ENCODE peak calls at places on chromosomes 11 and 22, in nine cellular contexts. P is HCT116, I is PC-3, X is GM23248, R is PC-9, Z is neural progenitor cell, M is fibroblast of lung, S is endothelial cell of umbilical vein, K is mammary epithelial cell. L is an unnamed sample.

GRCh38 chr11:73729594-73730206 is 31.2 kb downstream of the RAB6A start:
- DNase-seq in Z (peak; percentile 78), M (no peak), R (no peak), I (peak; percentile 45), P (peak; percentile 4), K (no peak), S (no peak), X (peak; percentile 34), L (no peak)

GRCh38 chr11:124938206-124938765 is 2.4 kb upstream of the HEPACAM start:
- DNase-seq in S (no peak), I (no peak), M (no peak), X (peak; percentile 72), K (no peak), Z (no peak), R (no peak), P (no peak), L (no peak)

GRCh38 chr11:73784080-73784634 is 3.5 kb upstream of the MRPL48 start:
- DNase-seq in Z (no peak), M (peak; percentile 73), R (no peak), K (no peak), S (no peak), I (no peak), P (peak; percentile 66), X (peak; percentile 12), L (no peak)

GRCh38 chr11:74409633-74410032 is 11.4 kb upstream of the PGM2L1 start:
- DNase-seq in K (no peak), R (no peak), Z (no peak), I (no peak), S (no peak), X (no peak), P (no peak), M (no peak), L (no peak)

GRCh38 chr11:8363924-8364323 is 100.2 kb upstream of the LMO1 start:
- DNase-seq in R (no peak), I (no peak), M (peak; percentile 29), P (no peak), Z (no peak), X (peak; percentile 43), S (no peak), K (no peak), L (no peak)

GRCh38 chr22:37324340-37325023 is 42.2 kb downstream of the CYTH4 start:
- DNase-seq in X (peak; percentile 24), K (no peak), S (no peak), R (no peak), P (no peak), Z (peak; percentile 65), M (no peak), I (no peak), L (no peak)

GRCh38 chr11:104333977-104334376 is 170.0 kb upstream of the PDGFD start:
- DNase-seq in M (no peak), K (no peak), P (peak; percentile 7), X (peak; percentile 34), Z (no peak), S (peak; percentile 3), I (peak; percentile 39), R (no peak), L (no peak)

GRCh38 chr11:82996966-82997606 is 74.6 kb downstream of the RAB30 start:
- DNase-seq in S (peak; percentile 39), Z (no peak), P (no peak), R (no peak), K (peak; percentile 24), M (no peak), X (no peak), I (peak; percentile 83), L (no peak)

GRCh38 chr11:128595221-128595620 is 7.9 kb upstream of the ETS1 start:
- DNase-seq in X (peak; percentile 41), P (no peak), K (no peak), M (no peak), S (peak; percentile 93), I (no peak), Z (no peak), R (no peak), L (no peak)

GRCh38 chr22:38017272-38017920 is 33.0 kb upstream of the SOX10 start:
- DNase-seq in M (peak; percentile 54), K (peak; percentile 26), R (no peak), I (no peak), Z (no peak), X (peak; percentile 67), S (peak; percentile 37), P (no peak), L (no peak)

GRCh38 chr11:488062-488461 is 19.0 kb downstream of the RNH1 start:
- DNase-seq in X (no peak), K (no peak), S (no peak), R (no peak), P (no peak), M (no peak), I (no peak), Z (no peak), L (no peak)

GRCh38 chr22:36171941-36172340 is 11.4 kb upstream of the APOL3 start:
- DNase-seq in Z (no peak), X (no peak), K (no peak), I (no peak), P (no peak), R (no peak), M (no peak), S (no peak), L (no peak)

GRCh38 chr11:4416306-4416705 is 22.8 kb upstream of the TRIM21 start:
- DNase-seq in R (no peak), S (no peak), X (no peak), I (no peak), K (no peak), Z (no peak), M (no peak), P (no peak), L (no peak)

GRCh38 chr11:65204646-65205601 is 23.2 kb downstream of the CAPN1 start:
- DNase-seq in M (peak; percentile 25), R (no peak), X (peak; percentile 40), S (peak; percentile 40), Z (peak; percentile 91), I (peak; percentile 59), K (no peak), P (no peak), L (no peak)

GRCh38 chr11:59728913-59729312 is 15.3 kb upstream of the OR10V1 start:
- DNase-seq in K (no peak), Z (no peak), R (no peak), X (no peak), I (no peak), P (no peak), M (no peak), S (no peak), L (no peak)

GRCh38 chr11:23233075-23233474 is 372.8 kb upstream of the CCDC179 start:
- DNase-seq in X (peak; percentile 57), K (peak; percentile 4), P (no peak), S (peak; percentile 84), R (no peak), M (peak; percentile 95), Z (no peak), I (peak; percentile 67), L (no peak)

GRCh38 chr11:126328444-126328843 is 24.6 kb downstream of the DCPS start:
- DNase-seq in Z (no peak), K (no peak), I (no peak), S (no peak), M (no peak), P (no peak), X (no peak), R (no peak), L (no peak)

GRCh38 chr22:47021371-47022074 is 259.1 kb downstream of the TBC1D22A start:
- DNase-seq in Z (no peak), R (no peak), P (no peak), X (no peak), M (no peak), K (no peak), S (no peak), I (no peak), L (no peak)

GRCh38 chr11:73889019-73889418 is 12.2 kb downstream of the PAAF1 start:
- DNase-seq in Z (no peak), X (peak; percentile 67), R (peak; percentile 78), S (peak; percentile 49), I (peak; percentile 79), P (no peak), M (peak; percentile 66), K (peak; percentile 81), L (no peak)

GRCh38 chr11:99281331-99281730 is 260.6 kb downstream of the CNTN5 start:
- DNase-seq in Z (no peak), K (peak; percentile 0), R (peak; percentile 19), M (no peak), X (no peak), S (no peak), P (no peak), I (peak; percentile 11), L (no peak)

GRCh38 chr11:116234989-116235567 is 537.7 kb downstream of the BUD13 start:
- DNase-seq in I (no peak), P (no peak), R (no peak), X (no peak), K (no peak), Z (no peak), M (no peak), S (no peak), L (no peak)

GRCh38 chr11:2150206-2150847 is 10.7 kb downstream of the INS start:
- DNase-seq in M (peak; percentile 78), P (peak; percentile 62), S (peak; percentile 75), I (peak; percentile 65), X (peak; percentile 54), R (no peak), Z (peak; percentile 86), K (peak; percentile 25), L (no peak)

GRCh38 chr11:66243816-66244215 is 24.6 kb upstream of the RAB1B start:
- DNase-seq in X (no peak), K (no peak), Z (no peak), M (no peak), S (no peak), R (no peak), I (no peak), P (no peak), L (no peak)

GRCh38 chr11:72102631-72102945 is 509 bp downstream of the LAMTOR1 start:
- DNase-seq in M (no peak), R (no peak), S (no peak), X (no peak), I (no peak), K (no peak), Z (no peak), P (no peak), L (no peak)
- H2AFZ ChIP-seq in M (no peak overlapping the region), R (peak overlapping the region; percentile 83), S (peak overlapping the region; percentile 45), X (peak overlapping the region; percentile 59), I (peak overlapping the region; percentile 81), K (peak overlapping the region; percentile 70), Z (peak overlapping the region; percentile 19), P (no peak overlapping the region), L (no peak overlapping the region)

GRCh38 chr11:11989774-11990744 is 18.4 kb downstream of the DKK3 start:
- DNase-seq in X (peak; percentile 51), M (no peak), Z (no peak), P (no peak), I (no peak), K (no peak), R (no peak), S (no peak), L (no peak)
- H3K27ac ChIP-seq in X (peak overlapping the region; percentile 13), M (no peak overlapping the region), Z (no peak overlapping the region), P (no peak overlapping the region), I (no peak overlapping the region), K (no peak overlapping the region), R (no peak overlapping the region), S (no peak overlapping the region), L (no peak overlapping the region)

GRCh38 chr22:42721045-42721434 is 370 bp upstream of the A4GALT start:
- DNase-seq in M (no peak), X (peak; percentile 47), P (no peak), S (no peak), K (no peak), R (no peak), Z (peak; percentile 58), I (no peak), L (no peak)
- H2AFZ ChIP-seq in M (peak overlapping the region; percentile 76), X (peak overlapping the region; percentile 89), P (peak overlapping the region; percentile 99), S (peak overlapping the region; percentile 97), K (peak overlapping the region; percentile 82), R (peak overlapping the region; percentile 75), Z (peak overlapping the region; percentile 77), I (peak overlapping the region; percentile 78), L (no peak overlapping the region)

GRCh38 chr11:76007179-76007578 is 192.2 kb downstream of the UVRAG start:
- DNase-seq in S (no peak), P (no peak), R (no peak), Z (no peak), I (no peak), K (no peak), X (peak; percentile 18), M (no peak), L (no peak)
- H3K27ac ChIP-seq in S (no peak overlapping the region), P (no peak overlapping the region), R (no peak overlapping the region), Z (no peak overlapping the region), I (peak overlapping the region; percentile 95), K (no peak overlapping the region), X (peak overlapping the region; percentile 40), M (peak overlapping the region; percentile 37), L (peak overlapping the region; percentile 75)